ENCODE peak calls at places on chromosomes 6 and 20, in five cellular contexts. J is fibroblast of lung, N is BE2C, W is stomach, D is ELR. X is an unnamed sample.

GRCh38 chr6:29466241-29466640 is 9.3 kb downstream of the OR2H1 start:
- DNase-seq in D (no peak), N (no peak), W (no peak), J (no peak), X (no peak)

GRCh38 chr6:124996411-124996810 is 34.2 kb downstream of the RNF217 start:
- DNase-seq in D (no peak), J (no peak), N (no peak), W (no peak), X (no peak)

GRCh38 chr20:59820204-59821041 is 113.0 kb downstream of the SYCP2 start:
- DNase-seq in W (no peak), D (no peak), J (no peak), N (no peak), X (no peak)

GRCh38 chr6:9481292-9482029 is 933.4 kb downstream of the TFAP2A start:
- DNase-seq in D (peak; percentile 75), N (no peak), W (no peak), J (peak; percentile 62), X (no peak)

GRCh38 chr6:135257641-135258405 is 76.7 kb downstream of the MYB start:
- DNase-seq in J (peak; percentile 11), W (no peak), N (no peak), D (peak; percentile 38), X (no peak)

GRCh38 chr20:62321521-62321948 is 18.7 kb downstream of the ADRM1 start:
- DNase-seq in D (peak; percentile 58), J (peak; percentile 21), W (no peak), N (peak; percentile 68), X (peak; percentile 72)

GRCh38 chr6:4459032-4459431 is 317.2 kb upstream of the CDYL start:
- DNase-seq in J (peak; percentile 71), N (no peak), W (no peak), D (peak; percentile 85), X (no peak)

GRCh38 chr6:121055572-121056163 is 278.6 kb downstream of the TBC1D32 start:
- DNase-seq in J (peak; percentile 65), D (peak; percentile 70), N (no peak), W (no peak), X (no peak)

GRCh38 chr20:58461899-58462298 is 53.3 kb downstream of the APCDD1L start:
- DNase-seq in W (no peak), D (peak; percentile 7), N (no peak), J (no peak), X (no peak)

GRCh38 chr6:113901482-113901881 is 44.3 kb downstream of the MARCKS start:
- DNase-seq in N (no peak), W (no peak), D (no peak), J (peak; percentile 12), X (no peak)

GRCh38 chr6:2081155-2082138 is 164.0 kb downstream of the GMDS start:
- DNase-seq in D (no peak), N (no peak), W (no peak), J (no peak), X (no peak)

GRCh38 chr6:34888874-34889555 is at the start of gene ANKS1A:
- DNase-seq in D (peak; percentile 69), W (peak; percentile 94), N (peak; percentile 70), J (peak; percentile 27), X (peak; percentile 92)

GRCh38 chr6:167683028-167683862 is 143.5 kb upstream of the AFDN start:
- DNase-seq in W (peak; percentile 38), N (no peak), D (no peak), J (peak; percentile 22), X (no peak)

GRCh38 chr20:10171864-10172751 is 46.5 kb upstream of the SNAP25 start:
- DNase-seq in J (peak; percentile 58), W (peak; percentile 73), N (peak; percentile 78), D (peak; percentile 78), X (peak; percentile 69)

GRCh38 chr6:40543776-40544175 is 43.4 kb downstream of the LRFN2 start:
- DNase-seq in N (no peak), J (no peak), W (no peak), D (no peak), X (no peak)

GRCh38 chr6:30612687-30613248 is 4.3 kb downstream of the PPP1R10 start:
- DNase-seq in N (no peak), J (peak; percentile 56), W (no peak), D (peak; percentile 50), X (no peak)

GRCh38 chr6:149864578-149865535 is 698 bp upstream of the LRP11 start:
- DNase-seq in W (peak; percentile 41), D (peak; percentile 87), N (peak; percentile 42), J (peak; percentile 84), X (peak; percentile 36)

GRCh38 chr6:146770965-146771735 is 172.4 kb downstream of the ADGB start:
- DNase-seq in J (no peak), D (no peak), N (no peak), W (no peak), X (no peak)

GRCh38 chr6:93721386-93722048 is 302.2 kb upstream of the EPHA7 start:
- DNase-seq in W (no peak), D (no peak), N (no peak), J (peak; percentile 67), X (peak; percentile 46)

GRCh38 chr20:3046677-3047462 is 1.0 kb downstream of the MRPS26 start:
- DNase-seq in D (no peak), J (no peak), N (no peak), W (peak; percentile 33), X (peak; percentile 27)

GRCh38 chr20:45019027-45019763 is 52.9 kb downstream of the STK4 start:
- DNase-seq in N (no peak), J (no peak), D (no peak), W (no peak), X (no peak)

GRCh38 chr6:162230147-162230752 is 497.3 kb downstream of the PRKN start:
- DNase-seq in N (peak; percentile 12), J (no peak), D (no peak), W (no peak), X (no peak)